ENCODE peak calls at places on chromosome 6, in five cellular contexts. W, V, O, H and Q are unnamed samples.

GRCh38 chr6:74551896-74552295 is 654.0 kb downstream of the COL12A1 start:
- DNase-seq in V (no peak), O (no peak), W (peak; percentile 53), H (no peak), Q (no peak)

GRCh38 chr6:37875561-37876309 is 56.2 kb downstream of the ZFAND3 start:
- DNase-seq in H (no peak), O (no peak), V (no peak), W (no peak), Q (no peak)

GRCh38 chr6:8269856-8270454 is 165.4 kb downstream of the SLC35B3 start:
- DNase-seq in V (no peak), O (no peak), H (no peak), W (no peak), Q (no peak)

GRCh38 chr6:34414999-34415858 is 10.6 kb downstream of the RPS10 start:
- DNase-seq in W (peak; percentile 88), V (peak; percentile 88), O (peak; percentile 70), H (no peak), Q (peak; percentile 85)

GRCh38 chr6:135675862-135676261 is 175.6 kb upstream of the PDE7B start:
- DNase-seq in V (no peak), H (no peak), W (peak; percentile 58), O (no peak), Q (no peak)

GRCh38 chr6:34723203-34723602 is 26.6 kb upstream of the ILRUN start:
- DNase-seq in W (peak; percentile 25), H (peak; percentile 13), O (no peak), V (no peak), Q (no peak)

GRCh38 chr6:25478973-25479372 is 173.0 kb upstream of the SCGN start:
- DNase-seq in V (no peak), W (no peak), O (no peak), H (no peak), Q (no peak)

GRCh38 chr6:55433446-55434130 is 106.3 kb downstream of the GFRAL start:
- DNase-seq in V (no peak), H (no peak), W (peak; percentile 58), O (no peak), Q (no peak)

GRCh38 chr6:4435981-4436445 is 300.6 kb upstream of the ECI2 start:
- DNase-seq in H (no peak), V (no peak), O (no peak), W (no peak), Q (peak; percentile 50)

GRCh38 chr6:87664943-87665342 is 37.1 kb downstream of the AKIRIN2 start:
- DNase-seq in W (no peak), O (no peak), H (no peak), V (no peak), Q (no peak)

GRCh38 chr6:26215200-26216014 is 128.2 kb downstream of the HFE start:
- DNase-seq in V (no peak), O (no peak), W (peak; percentile 27), H (no peak), Q (no peak)

GRCh38 chr6:151063339-151063738 is 176.4 kb upstream of the AKAP12 start:
- DNase-seq in O (no peak), H (no peak), V (no peak), W (peak; percentile 59), Q (peak; percentile 87)

GRCh38 chr6:159969921-159970320 is 1.0 kb downstream of the IGF2R start:
- DNase-seq in V (peak; percentile 50), H (no peak), O (peak; percentile 84), W (peak; percentile 82), Q (peak; percentile 97)

GRCh38 chr6:10991115-10991514 is 53.0 kb downstream of the ELOVL2 start:
- DNase-seq in H (no peak), V (no peak), W (peak; percentile 36), O (no peak), Q (no peak)

GRCh38 chr6:25769983-25770382 is 15.4 kb downstream of the SLC17A4 start:
- DNase-seq in H (no peak), O (no peak), W (no peak), V (no peak), Q (peak; percentile 29)

GRCh38 chr6:39342692-39343460 is 20.4 kb upstream of the KCNK16 start:
- DNase-seq in H (no peak), V (no peak), O (no peak), W (no peak), Q (peak; percentile 45)

GRCh38 chr6:150030611-150031010 is 5.3 kb upstream of the RAET1L start:
- DNase-seq in W (no peak), O (no peak), H (no peak), V (no peak), Q (no peak)

GRCh38 chr6:127026247-127026646 is 92.2 kb upstream of the RSPO3 start:
- DNase-seq in W (no peak), H (no peak), O (no peak), V (peak; percentile 8), Q (peak; percentile 47)

GRCh38 chr6:168526841-168527281 is 85.9 kb downstream of the SMOC2 start:
- DNase-seq in V (peak; percentile 25), H (no peak), O (peak; percentile 64), W (peak; percentile 86), Q (no peak)

GRCh38 chr6:134537146-134537555 is 219.2 kb upstream of the SGK1 start:
- DNase-seq in O (no peak), V (no peak), W (peak; percentile 70), H (peak; percentile 70), Q (peak; percentile 91)

GRCh38 chr6:150667977-150668716 is 68.5 kb downstream of the PLEKHG1 start:
- DNase-seq in V (peak; percentile 75), W (peak; percentile 93), H (peak; percentile 2), O (peak; percentile 96), Q (no peak)

GRCh38 chr6:33710296-33711121 is 991 bp downstream of the UQCC2 start:
- DNase-seq in H (no peak), W (no peak), O (no peak), V (no peak), Q (no peak)

GRCh38 chr6:158086706-158087518 is 81.2 kb downstream of the SERAC1 start:
- DNase-seq in V (no peak), O (no peak), W (no peak), H (no peak), Q (peak; percentile 39)
- H3K4me3 ChIP-seq in V (no peak overlapping the region), O (no peak overlapping the region), W (no peak overlapping the region), H (no peak overlapping the region), Q (no peak overlapping the region)

GRCh38 chr6:122576888-122577287 is 33.3 kb upstream of the PKIB start:
- DNase-seq in V (no peak), W (no peak), H (no peak), O (no peak), Q (no peak)

GRCh38 chr6:122578961-122579360 is 31.2 kb upstream of the PKIB start:
- DNase-seq in O (no peak), V (no peak), H (no peak), W (no peak), Q (no peak)

GRCh38 chr6:122580731-122581130 is 29.5 kb upstream of the PKIB start:
- DNase-seq in H (no peak), O (no peak), V (no peak), W (no peak), Q (no peak)
- TF ChIP-seq CTCF in H (no peak), O (no peak), V (peak; percentile 16), W (no peak), Q (no peak)

DNA sequence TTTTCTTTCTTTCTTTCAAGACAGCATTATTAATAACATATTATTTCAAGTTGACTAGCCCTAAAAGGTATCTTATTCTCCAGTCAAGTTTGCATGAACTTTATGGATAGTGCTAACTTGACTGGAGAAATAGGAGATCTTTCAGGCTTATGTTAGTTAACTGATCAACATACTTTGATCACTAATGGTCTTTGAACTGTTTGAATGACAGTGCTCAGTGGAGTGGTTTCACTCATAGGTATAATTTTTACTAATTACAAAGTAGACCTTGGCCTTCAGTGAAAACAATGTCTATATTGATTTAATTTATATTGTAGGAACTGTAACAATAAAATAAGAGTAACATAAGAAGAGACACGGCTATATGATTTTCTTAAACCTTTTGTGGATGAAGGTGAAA is 8.0 kb upstream of the LRRC1 start:
- DNase-seq in V (no peak), O (no peak), H (no peak), W (no peak), Q (no peak)
- H3K4me3 ChIP-seq in V (no peak overlapping the region), O (no peak overlapping the region), H (no peak overlapping the region), W (no peak overlapping the region), Q (no peak overlapping the region)

DNA sequence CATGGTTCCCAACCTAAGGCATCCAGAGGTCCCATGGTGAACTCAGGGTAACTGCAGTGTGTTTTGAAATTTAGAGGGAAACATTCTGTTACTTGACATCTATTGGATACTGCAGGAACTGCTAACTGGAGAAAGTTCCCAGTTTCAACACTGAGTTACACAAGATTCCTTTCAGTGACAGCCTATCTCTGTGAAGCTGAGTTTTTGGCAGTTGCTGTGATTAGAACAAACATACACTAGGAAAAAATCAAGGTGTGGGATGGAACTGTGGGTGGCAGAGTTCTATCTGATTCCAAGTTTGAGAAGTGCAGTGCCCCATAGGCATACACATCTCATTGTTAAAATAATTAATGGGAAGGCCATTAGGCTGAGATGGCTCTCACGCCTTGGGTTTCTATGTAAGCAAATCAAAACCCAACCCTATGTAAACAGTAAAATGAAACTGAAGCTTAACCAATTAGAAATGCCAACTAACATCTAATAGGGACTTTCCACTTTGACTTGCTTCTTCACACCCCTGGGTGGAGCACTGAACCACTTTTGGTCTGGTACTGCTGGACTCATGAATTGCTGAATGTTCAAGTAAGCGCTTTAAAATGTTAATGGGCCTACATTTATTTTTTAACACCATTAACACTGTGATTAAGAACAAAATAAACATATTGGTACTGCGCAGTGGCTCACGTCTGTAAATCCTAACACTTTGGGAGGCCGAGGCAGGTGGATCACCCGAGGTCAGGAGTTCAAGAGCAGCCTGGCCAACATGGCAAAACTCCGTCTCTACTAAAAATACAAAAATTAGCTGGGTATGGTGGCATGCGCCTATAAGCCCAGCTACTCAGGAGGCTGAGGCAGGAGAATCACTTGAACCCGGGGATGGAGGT is 55.2 kb upstream of the TBC1D7 start:
- DNase-seq in H (no peak), V (peak; percentile 63), O (no peak), W (peak; percentile 76), Q (no peak)
- TF ChIP-seq CTCF in H (peak; percentile 26), V (peak; percentile 41), O (peak; percentile 43), W (peak; percentile 16), Q (peak; percentile 16)

GRCh38 chr6:137493218-137494038 is 766 bp downstream of the OLIG3 start:
- DNase-seq in H (no peak), O (no peak), V (no peak), W (no peak), Q (no peak)
- H3K4me3 ChIP-seq in H (no peak overlapping the region), O (peak overlapping the region; percentile 21), V (no peak overlapping the region), W (no peak overlapping the region), Q (no peak overlapping the region)

GRCh38 chr6:156953125-156953477 is 175.9 kb downstream of the ARID1B start:
- DNase-seq in V (no peak), W (peak; percentile 22), O (no peak), H (no peak), Q (no peak)
- TF ChIP-seq CTCF in V (no peak), W (no peak), O (no peak), H (no peak), Q (no peak)

DNA sequence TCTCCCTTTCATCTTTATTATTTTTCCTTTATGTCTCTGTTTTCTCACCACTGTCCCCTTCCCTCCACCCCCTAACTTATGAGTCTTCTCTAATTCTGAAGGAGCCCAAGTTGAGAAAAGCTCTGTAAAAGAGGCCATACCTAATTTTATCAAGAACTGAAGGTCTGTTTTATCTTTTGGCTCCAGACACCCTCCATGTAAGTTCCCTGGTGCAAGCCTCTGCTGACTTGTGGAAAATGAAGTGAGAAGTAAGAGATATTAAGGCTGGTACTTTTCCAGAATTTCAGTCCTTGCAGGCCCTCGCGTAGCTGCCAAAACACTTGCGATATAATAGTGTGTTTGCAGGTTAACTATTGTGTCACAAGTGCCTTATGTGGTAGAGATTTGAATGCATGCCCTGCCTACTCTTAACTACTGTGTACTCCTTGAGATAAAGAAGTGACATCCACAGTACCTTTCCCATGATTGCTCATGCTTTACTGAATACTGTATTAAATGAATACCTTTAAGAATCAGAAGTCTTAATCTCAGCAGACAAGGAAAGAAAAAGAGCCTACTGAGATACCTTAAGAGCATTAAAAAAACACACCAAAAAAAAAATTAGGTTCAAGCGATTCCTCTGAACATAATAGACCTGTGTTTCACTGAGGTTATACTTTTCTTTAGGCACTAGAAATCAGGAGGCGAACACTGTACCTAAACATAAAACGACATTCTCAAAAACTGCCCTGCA is 143.6 kb upstream of the ZNF184 start:
- DNase-seq in W (no peak), O (no peak), H (no peak), V (no peak), Q (no peak)
- H3K4me3 ChIP-seq in W (peak overlapping the region; percentile 62), O (no peak overlapping the region), H (peak overlapping the region; percentile 59), V (peak overlapping the region; percentile 60), Q (peak overlapping the region; percentile 70)